ENCODE peak calls at places on chromosomes 6 and 20, in ten cellular contexts. O, N, I, K, X, A, L, Z, J and R are unnamed samples.

GRCh38 chr6:84618836-84619235 is 145.6 kb downstream of the TBX18 start:
- DNase-seq in O (no peak), N (no peak), I (no peak), K (no peak), X (no peak), A (no peak), L (no peak), Z (peak), J (no peak), R (no peak)

GRCh38 chr6:47056832-47057231 is 14.7 kb upstream of the ADGRF1 start:
- DNase-seq in O (no peak), N (no peak), I (no peak), K (no peak), X (no peak), A (no peak), L (no peak), Z (no peak), J (no peak), R (no peak)

GRCh38 chr20:63198606-63199005 is 17.3 kb downstream of the YTHDF1 start:
- DNase-seq in O (no peak), N (no peak), I (no peak), K (no peak), X (no peak), A (no peak), L (no peak), Z (no peak), J (no peak), R (no peak)

GRCh38 chr6:31620586-31621319 is at the start of gene PRRC2A:
- DNase-seq in O (no peak), N (peak), I (peak), K (no peak), X (peak), A (peak), L (peak), Z (peak), J (no peak), R (peak)

GRCh38 chr6:49772296-49772695 is 14.8 kb downstream of the PGK2 start:
- DNase-seq in O (no peak), N (no peak), I (no peak), K (no peak), X (no peak), A (no peak), L (no peak), Z (no peak), J (no peak), R (no peak)

GRCh38 chr6:135087803-135088202 is 33.2 kb upstream of the HBS1L start:
- DNase-seq in O (no peak), N (no peak), I (peak), K (no peak), X (no peak), A (no peak), L (no peak), Z (no peak), J (no peak), R (no peak)

GRCh38 chr6:106474476-106474875 is 114.0 kb downstream of the CRYBG1 start:
- DNase-seq in O (no peak), N (no peak), I (no peak), K (no peak), X (no peak), A (no peak), L (no peak), Z (no peak), J (no peak), R (no peak)

GRCh38 chr6:132527791-132528190 is 10.3 kb upstream of the TAAR9 start:
- DNase-seq in O (peak), N (no peak), I (no peak), K (no peak), X (no peak), A (no peak), L (no peak), Z (no peak), J (no peak), R (no peak)

GRCh38 chr6:13302751-13303667 is 25.3 kb downstream of the TBC1D7 start:
- DNase-seq in O (peak), N (peak), I (peak), K (no peak), X (peak), A (no peak), L (no peak), Z (peak), J (peak), R (no peak)

GRCh38 chr20:22921595-22922421 is 113.3 kb upstream of the SSTR4 start:
- DNase-seq in O (no peak), N (no peak), I (no peak), K (no peak), X (no peak), A (no peak), L (no peak), Z (peak), J (no peak), R (no peak)

GRCh38 chr6:1987640-1988039 is 257.8 kb downstream of the GMDS start:
- DNase-seq in O (peak), N (no peak), I (no peak), K (no peak), X (no peak), A (no peak), L (no peak), Z (peak), J (no peak), R (no peak)

GRCh38 chr6:169642455-169642854 is 59.4 kb downstream of the WDR27 start:
- DNase-seq in O (no peak), N (no peak), I (no peak), K (no peak), X (no peak), A (no peak), L (no peak), Z (no peak), J (no peak), R (no peak)

GRCh38 chr6:7173843-7174503 is 66.2 kb downstream of the RREB1 start:
- DNase-seq in O (no peak), N (no peak), I (no peak), K (no peak), X (no peak), A (no peak), L (no peak), Z (no peak), J (no peak), R (no peak)

GRCh38 chr6:44010411-44011349 is 116.6 kb downstream of the MRPL14 start:
- DNase-seq in O (peak), N (no peak), I (peak), K (peak), X (no peak), A (no peak), L (no peak), Z (peak), J (peak), R (no peak)

GRCh38 chr6:12064538-12064937 is 52.4 kb downstream of the HIVEP1 start:
- DNase-seq in O (no peak), N (no peak), I (no peak), K (no peak), X (no peak), A (no peak), L (no peak), Z (no peak), J (no peak), R (no peak)

GRCh38 chr6:42118162-42119001 is 24.0 kb downstream of the C6orf132 start:
- DNase-seq in O (no peak), N (no peak), I (no peak), K (no peak), X (peak), A (no peak), L (peak), Z (peak), J (peak), R (no peak)

GRCh38 chr6:137218917-137219663 is at the start of gene IFNGR1:
- DNase-seq in O (peak), N (peak), I (peak), K (peak), X (peak), A (peak), L (peak), Z (peak), J (peak), R (peak)

GRCh38 chr6:131134220-131134831 is 941 bp upstream of the AKAP7 start:
- DNase-seq in O (no peak), N (no peak), I (no peak), K (no peak), X (no peak), A (no peak), L (peak), Z (peak), J (no peak), R (no peak)

GRCh38 chr20:3158968-3159431 is 665 bp downstream of the FASTKD5 start:
- DNase-seq in O (no peak), N (no peak), I (no peak), K (no peak), X (no peak), A (no peak), L (no peak), Z (no peak), J (no peak), R (no peak)

GRCh38 chr20:63835031-63835858 is 4.2 kb upstream of the ZBTB46 start:
- DNase-seq in O (no peak), N (no peak), I (no peak), K (peak), X (peak), A (peak), L (peak), Z (peak), J (peak), R (peak)

GRCh38 chr20:8210749-8211148 is 78.7 kb downstream of the PLCB1 start:
- DNase-seq in O (no peak), N (no peak), I (no peak), K (no peak), X (no peak), A (no peak), L (no peak), Z (no peak), J (no peak), R (no peak)

GRCh38 chr20:56443654-56444540 is 24.5 kb upstream of the RTF2 start:
- DNase-seq in O (no peak), N (no peak), I (no peak), K (no peak), X (no peak), A (no peak), L (no peak), Z (no peak), J (no peak), R (no peak)

GRCh38 chr6:130708338-130708737 is 118.9 kb upstream of the SMLR1 start:
- DNase-seq in O (no peak), N (no peak), I (no peak), K (no peak), X (no peak), A (no peak), L (peak), Z (peak), J (no peak), R (no peak)

GRCh38 chr20:62885808-62886708 is 24.4 kb upstream of the TCFL5 start:
- DNase-seq in O (no peak), N (no peak), I (no peak), K (no peak), X (no peak), A (no peak), L (no peak), Z (no peak), J (no peak), R (no peak)

GRCh38 chr6:152575621-152576150 is 61.5 kb downstream of the SYNE1 start:
- DNase-seq in O (no peak), N (no peak), I (no peak), K (no peak), X (peak), A (no peak), L (peak), Z (peak), J (no peak), R (no peak)

GRCh38 chr6:13307508-13307995 is 20.8 kb downstream of the TBC1D7 start:
- DNase-seq in O (no peak), N (no peak), I (peak), K (no peak), X (no peak), A (no peak), L (no peak), Z (peak), J (no peak), R (no peak)

GRCh38 chr20:62728028-62728780 is 19.6 kb downstream of the NTSR1 start:
- DNase-seq in O (no peak), N (no peak), I (peak), K (no peak), X (no peak), A (no peak), L (no peak), Z (no peak), J (no peak), R (no peak)

GRCh38 chr6:116371384-116372209 is 850 bp downstream of the DSE start:
- DNase-seq in O (no peak), N (peak), I (peak), K (peak), X (peak), A (peak), L (peak), Z (peak), J (peak), R (peak)

GRCh38 chr20:49866051-49866450 is 49.3 kb downstream of the SPATA2 start:
- DNase-seq in O (no peak), N (no peak), I (no peak), K (no peak), X (no peak), A (no peak), L (no peak), Z (peak), J (no peak), R (no peak)

GRCh38 chr20:19726126-19726525 is 31.9 kb upstream of the RIN2 start:
- DNase-seq in O (no peak), N (no peak), I (no peak), K (no peak), X (no peak), A (no peak), L (no peak), Z (peak), J (no peak), R (no peak)

GRCh38 chr6:3453410-3453809 is 3.4 kb downstream of the SLC22A23 start:
- DNase-seq in O (no peak), N (no peak), I (no peak), K (no peak), X (no peak), A (no peak), L (no peak), Z (no peak), J (no peak), R (no peak)

GRCh38 chr6:17904491-17905120 is 82.8 kb downstream of the KIF13A start:
- DNase-seq in O (no peak), N (no peak), I (no peak), K (no peak), X (no peak), A (no peak), L (no peak), Z (no peak), J (no peak), R (no peak)

GRCh38 chr6:157574851-157575424 is 193.9 kb downstream of the ZDHHC14 start:
- DNase-seq in O (no peak), N (no peak), I (no peak), K (no peak), X (no peak), A (no peak), L (no peak), Z (no peak), J (no peak), R (no peak)

GRCh38 chr20:6007094-6007528 is 46.7 kb downstream of the LRRN4 start:
- DNase-seq in O (no peak), N (no peak), I (no peak), K (no peak), X (no peak), A (no peak), L (no peak), Z (no peak), J (no peak), R (no peak)

GRCh38 chr6:11552390-11552789 is 14.8 kb downstream of the TMEM170B start:
- DNase-seq in O (no peak), N (no peak), I (no peak), K (no peak), X (no peak), A (no peak), L (no peak), Z (no peak), J (no peak), R (no peak)

GRCh38 chr20:805713-806112 is 27.8 kb upstream of the FAM110A start:
- DNase-seq in O (no peak), N (no peak), I (no peak), K (no peak), X (no peak), A (no peak), L (no peak), Z (peak), J (no peak), R (no peak)

GRCh38 chr6:42661540-42662153 is 60.8 kb downstream of the PRPH2 start:
- DNase-seq in O (peak), N (peak), I (peak), K (peak), X (peak), A (peak), L (peak), Z (peak), J (peak), R (peak)

GRCh38 chr6:138609801-138610430 is 110.6 kb upstream of the NHSL1 start:
- DNase-seq in O (no peak), N (no peak), I (no peak), K (no peak), X (no peak), A (no peak), L (no peak), Z (no peak), J (no peak), R (no peak)

GRCh38 chr6:251920-252319 is 40.4 kb upstream of the DUSP22 start:
- DNase-seq in O (no peak), N (no peak), I (no peak), K (no peak), X (no peak), A (no peak), L (no peak), Z (no peak), J (no peak), R (no peak)

GRCh38 chr6:137767931-137768690 is 98.9 kb upstream of the TNFAIP3 start:
- DNase-seq in O (no peak), N (no peak), I (no peak), K (no peak), X (no peak), A (no peak), L (no peak), Z (peak), J (no peak), R (no peak)

DNA sequence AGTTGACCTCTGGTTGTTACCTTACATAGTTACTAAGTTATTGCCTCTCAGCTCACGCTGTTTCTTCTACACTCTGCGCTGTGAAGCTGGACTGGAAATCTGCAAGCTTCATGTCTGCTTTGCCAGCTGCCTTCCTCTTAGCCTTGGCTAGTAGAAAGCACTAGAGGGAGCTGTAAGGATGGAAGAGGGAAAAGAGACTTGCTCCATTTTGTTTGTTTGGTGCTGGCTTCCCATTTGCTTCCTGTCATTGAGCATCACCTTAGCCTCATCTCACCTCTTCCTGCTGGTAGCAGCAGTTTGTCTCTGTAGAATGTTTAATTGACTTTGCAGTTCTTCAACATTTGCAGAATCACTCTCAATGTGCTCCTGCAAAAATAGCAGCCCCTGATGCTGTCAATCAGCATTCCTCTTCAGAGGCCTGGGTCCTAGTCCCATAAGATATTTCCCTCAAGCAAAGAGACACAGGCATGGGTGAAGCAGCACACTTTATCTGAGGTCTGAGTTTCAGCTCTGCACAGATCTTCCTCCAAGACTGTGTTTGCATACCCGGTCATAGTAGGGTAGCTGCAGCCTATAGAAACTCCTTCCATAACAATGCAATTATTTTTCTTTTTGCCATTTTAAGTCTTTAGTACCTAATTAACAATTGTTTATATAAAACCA is 302.2 kb upstream of the EPHA7 start:
- DNase-seq in O (peak), N (no peak), I (no peak), K (no peak), X (no peak), A (no peak), L (peak), Z (peak), J (no peak), R (no peak)
- TF ChIP-seq CTCF in O (peak), N (peak), I (no peak), K (no peak), X (no peak), A (peak), L (no peak), Z (peak), J (no peak), R (peak)

GRCh38 chr6:20403766-20404640 is 2.3 kb downstream of the E2F3 start:
- DNase-seq in O (peak), N (no peak), I (no peak), K (no peak), X (peak), A (peak), L (no peak), Z (peak), J (peak), R (no peak)
- TF ChIP-seq CTCF in O (no peak), N (no peak), I (no peak), K (no peak), X (no peak), A (no peak), L (no peak), Z (no peak), J (no peak), R (no peak)

GRCh38 chr20:40472905-40473304 is 216.1 kb downstream of the MAFB start:
- DNase-seq in O (no peak), N (no peak), I (no peak), K (no peak), X (no peak), A (no peak), L (no peak), Z (no peak), J (no peak), R (no peak)

GRCh38 chr20:40470313-40471260 is 218.4 kb downstream of the MAFB start:
- DNase-seq in O (no peak), N (no peak), I (no peak), K (no peak), X (no peak), A (no peak), L (no peak), Z (no peak), J (peak), R (no peak)

GRCh38 chr20:40467703-40468411 is 221.2 kb downstream of the MAFB start:
- DNase-seq in O (no peak), N (no peak), I (no peak), K (no peak), X (no peak), A (no peak), L (no peak), Z (no peak), J (no peak), R (no peak)

GRCh38 chr20:40468759-40469158 is 220.3 kb downstream of the MAFB start:
- DNase-seq in O (no peak), N (no peak), I (no peak), K (no peak), X (no peak), A (no peak), L (peak), Z (no peak), J (no peak), R (no peak)

DNA sequence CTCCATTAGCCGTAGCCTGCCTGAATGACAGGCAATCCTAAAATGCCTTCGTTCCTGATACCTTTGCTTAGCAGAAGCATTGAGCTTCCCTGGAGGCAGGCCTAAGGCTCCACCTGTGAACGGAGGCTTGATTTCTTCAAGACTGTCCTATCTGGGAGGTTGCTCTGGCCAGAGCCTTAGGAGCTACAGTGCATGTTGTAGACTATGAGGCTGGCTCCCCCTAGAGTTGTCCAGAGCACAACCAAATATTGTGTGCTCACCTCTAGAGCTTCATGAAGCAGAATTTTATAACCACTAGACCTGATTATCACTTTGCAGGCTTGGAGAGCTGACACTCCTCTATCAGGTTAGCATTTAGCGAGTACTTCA is 217.8 kb downstream of the MAFB start:
- DNase-seq in O (no peak), N (no peak), I (no peak), K (no peak), X (no peak), A (no peak), L (no peak), Z (no peak), J (no peak), R (no peak)
- TF ChIP-seq CTCF in O (no peak), N (no peak), I (no peak), K (peak), X (no peak), A (peak), L (no peak), Z (no peak), J (peak), R (peak)

DNA sequence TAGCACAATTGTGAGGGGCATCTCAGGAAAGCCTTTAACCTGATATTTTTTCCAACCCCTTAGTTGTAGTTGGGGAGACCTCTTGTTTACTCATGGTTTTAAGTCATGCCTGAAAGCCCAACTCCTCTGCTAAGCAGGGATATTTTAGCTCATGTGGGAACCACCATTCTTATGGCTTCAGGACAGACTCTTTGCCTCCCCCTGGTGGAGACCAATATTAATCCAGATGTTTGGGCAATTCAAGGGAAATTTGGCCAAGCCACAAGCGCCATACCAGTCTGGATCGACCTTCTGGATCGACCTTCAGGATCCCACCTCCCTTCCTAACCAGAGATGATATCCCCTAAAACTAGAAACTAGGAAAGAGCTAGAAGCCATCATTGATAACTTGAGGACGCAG is 211.2 kb downstream of the C6orf118 start:
- DNase-seq in O (no peak), N (no peak), I (no peak), K (no peak), X (no peak), A (no peak), L (no peak), Z (no peak), J (no peak), R (no peak)
- TF ChIP-seq CTCF in O (peak), N (no peak), I (no peak), K (no peak), X (no peak), A (peak), L (no peak), Z (no peak), J (no peak), R (no peak)

GRCh38 chr6:74899416-74899815 is 306.4 kb downstream of the COL12A1 start:
- DNase-seq in O (no peak), N (no peak), I (no peak), K (no peak), X (no peak), A (no peak), L (no peak), Z (peak), J (no peak), R (no peak)
- TF ChIP-seq CTCF in O (no peak), N (no peak), I (no peak), K (no peak), X (no peak), A (no peak), L (no peak), Z (peak), J (no peak), R (no peak)